ENCODE peak calls at places on chromosomes 16 and 17, in four cellular contexts. One of them, this sample, is unnamed.

GRCh38 chr16:85681255-85681654 is 7.5 kb downstream of the GINS2 start:
- DNase-seq in stomach: no peak
- DNase-seq in K562: no peak
- DNase-seq in breast epithelium: no peak
- DNase-seq in this sample: no peak

GRCh38 chr16:2428787-2429036 is 535 bp upstream of the CCNF start:
- DNase-seq in stomach: no peak
- DNase-seq in K562: no peak
- DNase-seq in breast epithelium: no peak
- DNase-seq in this sample: no peak

GRCh38 chr17:66527335-66527734 is 224.9 kb downstream of the PRKCA start:
- DNase-seq in stomach: no peak
- DNase-seq in K562: no peak
- DNase-seq in breast epithelium: no peak
- DNase-seq in this sample: no peak

GRCh38 chr17:65535777-65536572 is 25.5 kb downstream of the AXIN2 start:
- DNase-seq in stomach: no peak
- DNase-seq in K562: no peak
- DNase-seq in breast epithelium: no peak
- DNase-seq in this sample: no peak

GRCh38 chr17:79996291-79996690 is 39.4 kb downstream of the TBC1D16 start:
- DNase-seq in stomach: no peak
- DNase-seq in K562: no peak
- DNase-seq in breast epithelium: no peak
- DNase-seq in this sample: no peak

GRCh38 chr16:49590166-49590871 is 216.7 kb downstream of the C16orf78 start:
- DNase-seq in stomach: peak
- DNase-seq in K562: no peak
- DNase-seq in breast epithelium: no peak
- DNase-seq in this sample: no peak

GRCh38 chr17:11278984-11279270 is 37.9 kb downstream of the SHISA6 start:
- DNase-seq in stomach: no peak
- DNase-seq in K562: no peak
- DNase-seq in breast epithelium: no peak
- DNase-seq in this sample: no peak

GRCh38 chr17:33732116-33732515 is 439.0 kb upstream of the ASIC2 start:
- DNase-seq in stomach: no peak
- DNase-seq in K562: peak
- DNase-seq in breast epithelium: no peak
- DNase-seq in this sample: no peak

GRCh38 chr17:2708585-2709172 is 2.9 kb downstream of the CLUH start:
- DNase-seq in stomach: no peak
- DNase-seq in K562: no peak
- DNase-seq in breast epithelium: no peak
- DNase-seq in this sample: no peak

GRCh38 chr17:2051388-2052237 is 3.3 kb upstream of the HIC1 start:
- DNase-seq in stomach: no peak
- DNase-seq in K562: no peak
- DNase-seq in breast epithelium: no peak
- DNase-seq in this sample: no peak

GRCh38 chr17:35991075-35991474 is 4.5 kb upstream of the CCL14 start:
- DNase-seq in stomach: no peak
- DNase-seq in K562: no peak
- DNase-seq in breast epithelium: no peak
- DNase-seq in this sample: no peak

GRCh38 chr17:57518587-57519118 is 226.4 kb downstream of the CCDC182 start:
- DNase-seq in stomach: no peak
- DNase-seq in K562: no peak
- DNase-seq in breast epithelium: no peak
- DNase-seq in this sample: no peak

GRCh38 chr17:21843318-21843865 is 151.1 kb downstream of the KCNJ18 start:
- DNase-seq in stomach: no peak
- DNase-seq in K562: no peak
- DNase-seq in breast epithelium: no peak
- DNase-seq in this sample: no peak

GRCh38 chr16:84186685-84187437 is at the start of gene TAF1C:
- DNase-seq in stomach: peak
- DNase-seq in K562: peak
- DNase-seq in breast epithelium: peak
- DNase-seq in this sample: no peak

GRCh38 chr17:77322534-77323412 is 182.0 kb downstream of the SEC14L1 start:
- DNase-seq in stomach: peak
- DNase-seq in K562: peak
- DNase-seq in breast epithelium: peak
- DNase-seq in this sample: no peak

GRCh38 chr17:59331929-59332889 is 754 bp downstream of the YPEL2 start:
- DNase-seq in stomach: peak
- DNase-seq in K562: peak
- DNase-seq in breast epithelium: peak
- DNase-seq in this sample: no peak

GRCh38 chr17:66655461-66655860 is 179.5 kb upstream of the CACNG5 start:
- DNase-seq in stomach: no peak
- DNase-seq in K562: no peak
- DNase-seq in breast epithelium: no peak
- DNase-seq in this sample: no peak

GRCh38 chr16:70416748-70417616 is 21.9 kb downstream of the ST3GAL2 start:
- DNase-seq in stomach: no peak
- DNase-seq in K562: peak
- DNase-seq in breast epithelium: no peak
- DNase-seq in this sample: no peak

GRCh38 chr17:48751172-48751571 is 22.6 kb upstream of the HOXB13 start:
- DNase-seq in stomach: no peak
- DNase-seq in K562: no peak
- DNase-seq in breast epithelium: no peak
- DNase-seq in this sample: no peak
- H3K27ac ChIP-seq in stomach: no peak
- H3K27ac ChIP-seq in K562: no peak
- H3K27ac ChIP-seq in breast epithelium: no peak
- H3K27ac ChIP-seq in this sample: no peak

GRCh38 chr17:76240461-76241204 is at the start of gene RNF157:
- DNase-seq in stomach: peak
- DNase-seq in K562: peak
- DNase-seq in breast epithelium: peak
- DNase-seq in this sample: no peak

GRCh38 chr17:76237859-76238313 is 2.4 kb downstream of the RNF157 start:
- DNase-seq in stomach: no peak
- DNase-seq in K562: no peak
- DNase-seq in breast epithelium: peak
- DNase-seq in this sample: no peak

GRCh38 chr17:76239538-76240274 is 587 bp downstream of the RNF157 start:
- DNase-seq in stomach: no peak
- DNase-seq in K562: no peak
- DNase-seq in breast epithelium: peak
- DNase-seq in this sample: no peak

GRCh38 chr17:76241205-76241539 is 879 bp upstream of the RNF157 start:
- DNase-seq in stomach: peak
- DNase-seq in K562: no peak
- DNase-seq in breast epithelium: no peak
- DNase-seq in this sample: no peak

GRCh38 chr17:76238847-76239537 is 1.3 kb downstream of the RNF157 start:
- DNase-seq in stomach: no peak
- DNase-seq in K562: no peak
- DNase-seq in breast epithelium: no peak
- DNase-seq in this sample: no peak
- H3K4me3 ChIP-seq in stomach: peak
- H3K4me3 ChIP-seq in K562: peak
- H3K4me3 ChIP-seq in breast epithelium: no peak
- H3K4me3 ChIP-seq in this sample: peak

DNA sequence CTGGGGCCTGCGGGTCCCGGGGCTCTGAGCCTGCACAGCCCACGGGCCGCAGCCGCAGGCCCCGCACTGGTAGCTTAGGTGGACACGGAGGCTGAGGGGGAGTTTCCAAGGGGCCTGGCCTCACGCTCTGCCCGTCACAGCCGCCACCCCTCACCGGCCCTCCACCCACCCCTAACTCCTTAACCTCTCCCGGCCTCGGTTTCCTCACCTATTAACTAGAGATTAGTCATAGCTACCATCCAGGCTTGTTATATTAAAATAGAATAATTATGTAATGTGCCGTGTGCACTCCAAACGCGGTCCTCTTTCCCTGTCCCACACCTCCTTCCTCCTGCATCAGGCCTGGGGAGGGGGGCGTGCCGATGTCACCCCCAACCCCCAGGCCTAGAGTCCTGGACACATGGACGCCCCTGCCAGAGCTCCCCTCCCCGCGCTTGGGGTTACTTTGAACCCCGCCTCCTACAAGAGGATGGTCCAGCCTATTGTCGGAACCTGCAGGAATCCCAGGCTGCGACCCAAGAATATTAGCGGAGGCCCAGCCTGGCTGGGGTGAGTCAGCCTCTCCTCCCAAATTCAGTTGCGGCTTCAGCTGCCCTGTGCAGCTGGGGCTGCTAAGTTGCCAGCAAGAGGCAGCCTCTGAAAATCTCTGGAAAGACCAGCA is 17.3 kb downstream of the SOCS3 start:
- DNase-seq in stomach: no peak
- DNase-seq in K562: no peak
- DNase-seq in breast epithelium: no peak
- DNase-seq in this sample: no peak
- TF ChIP-seq POLR2AphosphoS5 in stomach: no peak
- TF ChIP-seq POLR2AphosphoS5 in K562: no peak
- TF ChIP-seq POLR2AphosphoS5 in breast epithelium: no peak
- TF ChIP-seq POLR2AphosphoS5 in this sample: no peak

GRCh38 chr17:61203765-61204164 is 195.9 kb upstream of the TBX2 start:
- DNase-seq in stomach: no peak
- DNase-seq in K562: no peak
- DNase-seq in breast epithelium: no peak
- DNase-seq in this sample: no peak
- H3K27ac ChIP-seq in stomach: peak
- H3K27ac ChIP-seq in K562: no peak
- H3K27ac ChIP-seq in breast epithelium: no peak
- H3K27ac ChIP-seq in this sample: no peak

GRCh38 chr17:16911141-16911937 is 60.6 kb downstream of the TNFRSF13B start:
- DNase-seq in stomach: peak
- DNase-seq in K562: no peak
- DNase-seq in breast epithelium: peak
- DNase-seq in this sample: no peak
- H3K4me3 ChIP-seq in stomach: no peak
- H3K4me3 ChIP-seq in K562: no peak
- H3K4me3 ChIP-seq in breast epithelium: no peak
- H3K4me3 ChIP-seq in this sample: no peak

DNA sequence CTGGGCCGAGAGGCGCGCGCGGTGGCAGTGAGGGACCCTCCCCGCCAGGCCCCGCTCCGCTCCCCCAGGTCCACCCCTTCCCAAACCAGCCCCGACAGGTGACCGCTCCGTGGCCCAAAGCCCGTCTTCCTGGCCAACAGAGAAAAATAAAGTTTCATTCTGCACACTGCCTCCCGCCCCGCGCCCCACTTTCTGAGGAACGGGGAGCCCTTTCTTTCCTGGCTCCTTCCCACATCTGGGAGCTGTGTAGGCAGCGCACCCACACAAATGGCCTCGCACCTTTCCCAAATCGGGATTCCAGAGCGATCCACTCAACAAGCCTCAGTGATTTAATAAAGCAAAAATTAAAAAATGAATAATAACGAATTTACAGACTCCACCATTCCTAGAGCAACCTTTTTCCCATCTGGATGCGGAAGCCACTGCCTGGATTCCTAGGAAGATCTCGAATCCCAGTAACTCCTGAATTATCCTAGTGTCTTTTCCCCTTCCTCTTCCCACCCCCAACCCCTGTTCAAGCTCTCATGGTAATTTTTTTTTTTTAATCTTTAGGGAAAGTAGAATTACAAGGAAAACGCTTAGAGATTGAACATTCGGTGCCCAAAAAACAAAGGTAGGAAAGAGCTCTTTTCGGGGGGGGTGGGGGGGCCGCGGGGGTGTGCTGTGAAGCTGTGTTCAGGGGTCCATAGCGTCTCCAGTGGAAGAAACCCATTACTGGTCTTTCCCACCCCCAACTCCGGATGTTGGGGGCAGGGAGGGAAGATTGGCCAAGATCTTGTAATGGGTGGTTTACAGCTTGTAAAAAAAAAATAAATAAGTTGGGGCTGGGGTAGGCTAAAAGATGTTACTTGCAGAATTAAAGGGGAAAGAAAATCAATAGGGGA is 1.6 kb downstream of the IGF2BP1 start:
- DNase-seq in stomach: no peak
- DNase-seq in K562: peak
- DNase-seq in breast epithelium: no peak
- DNase-seq in this sample: no peak
- TF ChIP-seq POLR2AphosphoS5 in stomach: peak
- TF ChIP-seq POLR2AphosphoS5 in K562: peak
- TF ChIP-seq POLR2AphosphoS5 in breast epithelium: peak
- TF ChIP-seq POLR2AphosphoS5 in this sample: no peak

DNA sequence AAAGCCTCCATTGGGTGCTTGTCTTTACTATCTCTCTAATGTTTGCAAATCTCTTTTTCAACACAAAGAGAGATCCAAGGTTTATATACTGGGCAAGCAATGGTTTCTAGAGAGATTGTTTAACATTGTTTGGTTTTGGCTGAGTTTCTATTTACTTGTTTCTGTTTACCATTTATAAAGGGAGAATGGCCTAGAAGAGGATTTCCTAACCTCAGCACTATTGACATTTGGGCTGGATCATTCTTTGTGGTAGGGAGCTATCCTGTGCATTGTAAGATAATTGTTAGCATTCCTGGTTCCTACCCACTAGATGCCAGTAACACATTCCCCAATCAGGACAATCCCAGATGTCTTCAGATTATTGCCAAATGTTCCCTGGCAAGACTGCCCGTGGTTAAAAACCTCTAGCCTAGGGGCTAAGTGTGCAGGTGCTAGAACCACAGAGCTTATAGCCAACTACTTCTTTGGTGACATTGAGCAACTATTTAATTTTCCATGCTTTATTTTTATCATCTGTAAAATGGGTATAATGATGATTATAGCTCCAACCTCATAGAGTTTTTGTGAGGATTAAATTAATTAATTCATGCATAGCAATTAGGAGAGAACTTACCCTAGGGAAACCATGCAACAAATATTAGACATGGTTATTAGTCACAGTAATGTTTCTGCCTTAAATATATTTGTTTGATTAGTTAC is 413.9 kb upstream of the MAF start:
- DNase-seq in stomach: no peak
- DNase-seq in K562: no peak
- DNase-seq in breast epithelium: no peak
- DNase-seq in this sample: no peak
- H3K27ac ChIP-seq in stomach: no peak
- H3K27ac ChIP-seq in K562: no peak
- H3K27ac ChIP-seq in breast epithelium: no peak
- H3K27ac ChIP-seq in this sample: no peak

GRCh38 chr16:710500-711075 is 4.3 kb upstream of the METRN start:
- DNase-seq in stomach: no peak
- DNase-seq in K562: no peak
- DNase-seq in breast epithelium: no peak
- DNase-seq in this sample: no peak
- H3K4me3 ChIP-seq in stomach: no peak
- H3K4me3 ChIP-seq in K562: no peak
- H3K4me3 ChIP-seq in breast epithelium: no peak
- H3K4me3 ChIP-seq in this sample: no peak